ENCODE peak calls at places on chromosomes 11 and 22, in eight cellular contexts. Z is progenitor cell of endocrine pancreas, Q is testis, G is tibial artery, H is endothelial cell, P is tibial nerve, D is heart left ventricle, R is SK-N-SH. F is an unnamed sample.

GRCh38 chr22:35072939-35073338 is 7.0 kb downstream of the ISX start:
- DNase-seq in Z (no peak), Q (no peak), G (no peak), H (no peak), P (no peak), D (no peak), R (no peak), F (no peak)

GRCh38 chr11:47918882-47919495 is 61.4 kb upstream of the PTPRJ start:
- DNase-seq in Z (no peak), Q (no peak), G (no peak), H (no peak), P (no peak), D (no peak), R (no peak), F (no peak)

GRCh38 chr22:44680481-44680894 is 21.5 kb upstream of the PRR5 start:
- DNase-seq in Z (no peak), Q (no peak), G (no peak), H (no peak), P (no peak), D (peak), R (peak), F (no peak)

GRCh38 chr11:130371004-130371590 is 56.4 kb upstream of the ZBTB44 start:
- DNase-seq in Z (no peak), Q (no peak), G (no peak), H (no peak), P (no peak), D (no peak), R (no peak), F (no peak)

GRCh38 chr11:27353593-27354358 is 9.2 kb downstream of the CCDC34 start:
- DNase-seq in Z (no peak), Q (no peak), G (no peak), H (no peak), P (no peak), D (no peak), R (no peak), F (no peak)

GRCh38 chr11:94128171-94128745 is 383 bp upstream of the PANX1 start:
- DNase-seq in Z (no peak), Q (no peak), G (no peak), H (peak), P (no peak), D (peak), R (peak), F (no peak)

GRCh38 chr11:44632466-44633123 is 67.1 kb downstream of the CD82 start:
- DNase-seq in Z (peak), Q (peak), G (no peak), H (peak), P (no peak), D (peak), R (no peak), F (no peak)

GRCh38 chr11:82225930-82226329 is 507.7 kb downstream of the FAM181B start:
- DNase-seq in Z (no peak), Q (no peak), G (no peak), H (no peak), P (no peak), D (no peak), R (no peak), F (peak)

GRCh38 chr22:49012695-49013094 is 815.0 kb downstream of the BRD1 start:
- DNase-seq in Z (no peak), Q (peak), G (peak), H (no peak), P (peak), D (no peak), R (peak), F (no peak)

GRCh38 chr22:37425800-37426531 is 1.3 kb downstream of the ELFN2 start:
- DNase-seq in Z (no peak), Q (no peak), G (no peak), H (no peak), P (no peak), D (no peak), R (no peak), F (peak)

GRCh38 chr11:107043242-107043991 is 25.1 kb upstream of the GUCY1A2 start:
- DNase-seq in Z (no peak), Q (no peak), G (no peak), H (no peak), P (no peak), D (no peak), R (no peak), F (peak)

GRCh38 chr22:44450503-44450902 is 47.5 kb downstream of the RTL6 start:
- DNase-seq in Z (no peak), Q (no peak), G (no peak), H (no peak), P (no peak), D (no peak), R (no peak), F (no peak)

GRCh38 chr22:20392983-20393704 is 807 bp upstream of the ZNF74 start:
- DNase-seq in Z (no peak), Q (no peak), G (no peak), H (no peak), P (no peak), D (peak), R (no peak), F (no peak)

GRCh38 chr11:70397336-70397982 is 870 bp upstream of the CTTN start:
- DNase-seq in Z (no peak), Q (peak), G (no peak), H (peak), P (no peak), D (no peak), R (peak), F (no peak)

GRCh38 chr11:63779044-63779443 is 10.5 kb upstream of the ZFTA start:
- DNase-seq in Z (no peak), Q (no peak), G (no peak), H (no peak), P (no peak), D (no peak), R (no peak), F (no peak)

GRCh38 chr22:43060213-43060612 is 29.0 kb downstream of the TTLL1 start:
- DNase-seq in Z (peak), Q (peak), G (no peak), H (peak), P (no peak), D (no peak), R (peak), F (no peak)

GRCh38 chr22:30150212-30150611 is 69.9 kb downstream of the HORMAD2 start:
- DNase-seq in Z (no peak), Q (no peak), G (no peak), H (no peak), P (no peak), D (no peak), R (no peak), F (no peak)

GRCh38 chr11:96180341-96180740 is 162.7 kb downstream of the MAML2 start:
- DNase-seq in Z (no peak), Q (no peak), G (no peak), H (no peak), P (no peak), D (no peak), R (no peak), F (no peak)

GRCh38 chr11:62553839-62554361 is 7.3 kb upstream of the AHNAK start:
- DNase-seq in Z (no peak), Q (no peak), G (no peak), H (no peak), P (no peak), D (no peak), R (no peak), F (no peak)

GRCh38 chr11:19874241-19874640 is 161.6 kb downstream of the NAV2 start:
- DNase-seq in Z (no peak), Q (no peak), G (no peak), H (no peak), P (no peak), D (no peak), R (no peak), F (no peak)

GRCh38 chr11:98587884-98588283 is 432.9 kb upstream of the CNTN5 start:
- DNase-seq in Z (no peak), Q (no peak), G (no peak), H (no peak), P (no peak), D (no peak), R (no peak), F (no peak)

GRCh38 chr11:130127509-130127908 is 32.1 kb upstream of the ST14 start:
- DNase-seq in Z (no peak), Q (no peak), G (no peak), H (no peak), P (no peak), D (no peak), R (no peak), F (no peak)

GRCh38 chr11:119474682-119475596 is 52.0 kb upstream of the THY1 start:
- DNase-seq in Z (peak), Q (peak), G (peak), H (peak), P (peak), D (peak), R (peak), F (peak)

GRCh38 chr11:128886401-128887119 is 4.6 kb upstream of the KCNJ5 start:
- DNase-seq in Z (no peak), Q (peak), G (no peak), H (peak), P (no peak), D (no peak), R (peak), F (peak)
- TF ChIP-seq CTCF in Z (peak), Q (no peak), G (no peak), H (no peak), P (no peak), D (no peak), R (peak), F (peak)

DNA sequence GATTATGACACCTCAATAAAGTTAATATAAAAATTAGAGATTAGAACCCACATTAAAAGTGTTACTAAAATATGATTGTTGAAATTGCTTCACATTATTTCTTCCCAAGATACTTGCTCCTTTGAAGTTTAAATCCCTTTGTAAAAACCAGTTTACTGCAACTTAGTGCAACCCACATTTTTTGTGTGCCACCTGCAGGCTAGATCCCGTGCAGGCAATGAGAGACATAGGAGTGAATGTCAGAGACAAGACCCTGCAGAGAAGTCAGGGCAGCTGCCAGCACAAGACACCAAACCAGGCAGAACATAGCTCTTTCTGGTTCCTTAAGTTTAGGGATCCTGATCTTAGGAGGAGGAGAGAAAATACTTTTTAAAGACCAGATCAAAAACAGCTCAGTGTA is 142.9 kb upstream of the MTNR1B start:
- DNase-seq in Z (no peak), Q (no peak), G (no peak), H (no peak), P (no peak), D (no peak), R (no peak), F (no peak)
- TF ChIP-seq CTCF in Z (no peak), Q (no peak), G (no peak), H (no peak), P (no peak), D (no peak), R (no peak), F (no peak)

DNA sequence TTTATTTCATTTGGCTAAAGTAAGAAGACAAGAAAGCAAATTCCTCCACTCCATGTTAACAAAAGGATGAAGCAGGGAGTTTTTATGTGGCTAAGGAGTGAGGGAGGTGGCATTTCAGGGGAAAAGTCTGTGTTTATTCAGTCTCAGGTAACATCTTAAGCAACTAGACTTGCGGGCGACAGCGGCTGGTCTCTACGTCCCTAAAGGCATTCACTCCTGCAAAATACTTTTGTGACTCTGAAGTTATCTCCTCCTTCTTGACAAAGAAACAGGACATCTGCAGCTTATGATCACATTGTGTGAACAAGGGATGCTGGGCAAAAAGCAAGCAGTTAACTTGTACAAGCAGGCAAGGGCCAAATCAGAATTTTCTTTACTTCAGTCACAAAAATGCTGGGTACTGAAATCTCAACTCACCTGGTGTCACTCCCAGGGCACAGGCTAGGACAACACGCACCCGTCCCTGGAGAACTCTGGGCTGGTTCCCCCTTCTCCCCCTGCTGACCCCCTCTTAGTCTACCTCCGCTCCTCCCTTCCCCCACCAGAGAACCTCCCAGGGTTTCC is 38.3 kb downstream of the IGLL5 start:
- DNase-seq in Z (no peak), Q (no peak), G (no peak), H (no peak), P (no peak), D (no peak), R (no peak), F (no peak)
- TF ChIP-seq CTCF in Z (no peak), Q (no peak), G (no peak), H (no peak), P (no peak), D (no peak), R (no peak), F (no peak)

GRCh38 chr11:3942956-3943497 is 87.6 kb downstream of the STIM1 start:
- DNase-seq in Z (no peak), Q (no peak), G (no peak), H (no peak), P (no peak), D (no peak), R (no peak), F (no peak)

GRCh38 chr11:3944198-3944597 is 88.7 kb downstream of the STIM1 start:
- DNase-seq in Z (no peak), Q (peak), G (peak), H (no peak), P (peak), D (peak), R (no peak), F (no peak)

GRCh38 chr11:3939651-3940190 is 84.3 kb downstream of the STIM1 start:
- DNase-seq in Z (no peak), Q (no peak), G (no peak), H (no peak), P (no peak), D (no peak), R (no peak), F (no peak)

GRCh38 chr11:3939211-3939610 is 83.7 kb downstream of the STIM1 start:
- DNase-seq in Z (no peak), Q (no peak), G (no peak), H (no peak), P (no peak), D (no peak), R (no peak), F (peak)

DNA sequence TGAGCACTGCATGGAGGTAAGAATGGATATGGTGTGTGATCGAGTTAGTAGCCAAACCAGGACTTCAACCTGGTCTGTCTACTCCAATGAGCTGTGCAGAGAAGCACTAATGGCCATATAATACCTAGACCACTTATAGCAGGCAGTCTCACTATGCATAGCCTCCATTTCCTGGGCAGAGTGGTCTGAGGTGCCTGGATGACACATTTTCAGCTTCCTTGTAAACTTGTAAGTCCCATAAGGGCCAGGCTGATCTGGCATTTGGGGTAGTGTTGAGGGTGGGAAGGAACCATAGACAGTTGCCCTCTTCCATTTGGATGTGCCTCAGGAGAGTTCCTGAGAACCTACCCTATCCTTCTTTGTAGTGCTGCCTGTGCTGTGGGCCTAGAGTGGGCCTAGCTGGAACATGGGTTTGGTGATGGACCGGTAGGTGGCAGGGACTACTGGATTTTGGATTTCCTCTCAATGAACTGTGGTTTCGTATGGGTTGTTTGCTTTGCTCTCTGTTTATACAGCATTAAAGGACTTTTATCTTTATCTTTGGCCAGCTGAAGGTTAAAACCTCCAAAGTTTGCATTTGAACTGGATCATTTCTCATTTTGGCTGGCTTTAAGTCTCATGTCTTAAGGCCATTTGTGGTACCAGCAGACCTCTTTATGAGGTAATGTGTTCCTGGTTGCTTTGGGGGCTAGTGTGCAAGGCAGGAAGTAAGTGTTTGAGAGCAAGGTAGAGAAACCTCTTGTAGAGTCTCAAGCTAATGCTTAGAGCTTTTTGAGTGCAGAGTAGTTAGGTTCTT is 86.9 kb downstream of the STIM1 start:
- DNase-seq in Z (no peak), Q (no peak), G (no peak), H (no peak), P (no peak), D (no peak), R (no peak), F (no peak)
- TF ChIP-seq CTCF in Z (no peak), Q (no peak), G (no peak), H (no peak), P (no peak), D (no peak), R (no peak), F (no peak)

DNA sequence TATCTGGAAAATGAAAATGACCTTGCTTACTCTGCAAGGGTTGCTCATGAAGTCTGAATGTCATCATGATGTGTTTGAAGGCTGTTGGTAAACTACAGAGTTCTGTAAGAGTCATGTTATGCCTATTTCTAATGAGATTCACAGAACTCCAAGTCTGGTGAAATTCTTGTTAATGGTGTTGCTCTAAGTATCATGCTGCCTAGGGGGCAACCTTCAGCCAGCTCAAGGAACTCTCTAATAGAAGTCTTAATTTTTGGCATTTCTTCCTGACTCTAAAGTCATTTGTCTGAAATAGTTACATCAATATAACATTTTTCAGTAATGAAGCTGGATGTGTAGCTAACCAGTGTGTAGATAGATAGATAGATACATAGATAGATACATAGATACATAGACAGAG is 302.8 kb downstream of the FAT3 start:
- DNase-seq in Z (no peak), Q (no peak), G (no peak), H (no peak), P (no peak), D (no peak), R (no peak), F (no peak)
- TF ChIP-seq CTCF in Z (no peak), Q (no peak), G (no peak), H (no peak), P (no peak), D (no peak), R (no peak), F (no peak)